ENCODE peak calls at places on chromosomes 3 and 15, in five cellular contexts. One of them, this sample, is unnamed.

GRCh38 chr3:150142936-150143335 is 172.2 kb upstream of the PFN2 start:
- DNase-seq in H9: no peak
- DNase-seq in neuronal stem cell: no peak
- DNase-seq in H1: no peak
- DNase-seq in mesenchymal stem cell: no peak
- DNase-seq in this sample: no peak

GRCh38 chr3:13014755-13015285 is 58.4 kb downstream of the IQSEC1 start:
- DNase-seq in H9: no peak
- DNase-seq in neuronal stem cell: no peak
- DNase-seq in H1: no peak
- DNase-seq in mesenchymal stem cell: no peak
- DNase-seq in this sample: no peak

GRCh38 chr15:29825205-29825604 is 2.9 kb upstream of the TJP1 start:
- DNase-seq in H9: no peak
- DNase-seq in neuronal stem cell: no peak
- DNase-seq in H1: no peak
- DNase-seq in mesenchymal stem cell: peak; percentile 75
- DNase-seq in this sample: no peak

GRCh38 chr3:59514865-59515482 is 465.1 kb upstream of the CFAP20DC start:
- DNase-seq in H9: no peak
- DNase-seq in neuronal stem cell: no peak
- DNase-seq in H1: no peak
- DNase-seq in mesenchymal stem cell: no peak
- DNase-seq in this sample: peak; percentile 31

GRCh38 chr3:173789530-173789929 is 392.0 kb downstream of the NLGN1 start:
- DNase-seq in H9: no peak
- DNase-seq in neuronal stem cell: no peak
- DNase-seq in H1: no peak
- DNase-seq in mesenchymal stem cell: no peak
- DNase-seq in this sample: no peak

GRCh38 chr3:132549890-132550578 is 47.0 kb upstream of the ACKR4 start:
- DNase-seq in H9: no peak
- DNase-seq in neuronal stem cell: no peak
- DNase-seq in H1: no peak
- DNase-seq in mesenchymal stem cell: peak; percentile 20
- DNase-seq in this sample: no peak

GRCh38 chr3:59575113-59576001 is 525.5 kb upstream of the CFAP20DC start:
- DNase-seq in H9: peak; percentile 83
- DNase-seq in neuronal stem cell: peak; percentile 84
- DNase-seq in H1: peak; percentile 97
- DNase-seq in mesenchymal stem cell: peak; percentile 68
- DNase-seq in this sample: peak; percentile 86

GRCh38 chr3:186609247-186609868 is 3.5 kb upstream of the AHSG start:
- DNase-seq in H9: no peak
- DNase-seq in neuronal stem cell: no peak
- DNase-seq in H1: no peak
- DNase-seq in mesenchymal stem cell: no peak
- DNase-seq in this sample: peak; percentile 35

GRCh38 chr15:68335251-68335650 is 57.7 kb downstream of the FEM1B start:
- DNase-seq in H9: no peak
- DNase-seq in neuronal stem cell: no peak
- DNase-seq in H1: no peak
- DNase-seq in mesenchymal stem cell: no peak
- DNase-seq in this sample: no peak

GRCh38 chr3:35722902-35723301 is 83.6 kb downstream of the ARPP21 start:
- DNase-seq in H9: no peak
- DNase-seq in neuronal stem cell: no peak
- DNase-seq in H1: no peak
- DNase-seq in mesenchymal stem cell: no peak
- DNase-seq in this sample: no peak

DNA sequence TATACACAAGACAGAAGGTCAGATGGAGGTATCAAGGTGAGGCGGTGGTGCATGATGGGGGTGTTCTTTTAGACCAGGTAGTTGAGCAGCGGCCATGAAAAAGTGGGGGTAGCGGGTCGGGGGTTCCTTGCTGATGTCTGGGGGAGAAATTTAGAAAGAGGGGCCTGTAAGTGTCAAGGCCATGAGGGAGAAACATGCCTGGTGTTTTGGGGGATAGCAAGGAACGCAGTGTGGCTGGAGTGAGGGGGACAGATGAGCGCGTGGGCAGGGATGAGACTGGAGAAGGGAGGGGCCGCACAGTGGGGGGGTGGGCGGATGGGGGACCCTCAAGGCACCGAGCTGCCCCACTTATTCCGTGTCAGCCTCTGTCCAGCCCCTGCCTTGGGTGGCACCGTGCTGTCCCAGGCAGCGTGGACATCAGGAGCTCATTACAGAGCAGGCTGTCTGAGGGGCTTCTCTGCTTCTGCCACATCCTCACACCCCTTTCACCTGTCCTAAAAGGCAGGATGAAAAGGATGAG is 143.3 kb downstream of the SMAD6 start:
- DNase-seq in H9: peak; percentile 13
- DNase-seq in neuronal stem cell: no peak
- DNase-seq in H1: no peak
- DNase-seq in mesenchymal stem cell: no peak
- DNase-seq in this sample: no peak
- H3K79me1 ChIP-seq in H9: no peaks in the 10 kb centered on the region
- H3K79me1 ChIP-seq in neuronal stem cell: no peaks in the 10 kb centered on the region
- H3K79me1 ChIP-seq in H1: no peaks in the 10 kb centered on the region
- H3K79me1 ChIP-seq in mesenchymal stem cell: peaks cover 24% of the 10 kb centered on the region
- H3K79me1 ChIP-seq in this sample: no peaks in the 10 kb centered on the region

DNA sequence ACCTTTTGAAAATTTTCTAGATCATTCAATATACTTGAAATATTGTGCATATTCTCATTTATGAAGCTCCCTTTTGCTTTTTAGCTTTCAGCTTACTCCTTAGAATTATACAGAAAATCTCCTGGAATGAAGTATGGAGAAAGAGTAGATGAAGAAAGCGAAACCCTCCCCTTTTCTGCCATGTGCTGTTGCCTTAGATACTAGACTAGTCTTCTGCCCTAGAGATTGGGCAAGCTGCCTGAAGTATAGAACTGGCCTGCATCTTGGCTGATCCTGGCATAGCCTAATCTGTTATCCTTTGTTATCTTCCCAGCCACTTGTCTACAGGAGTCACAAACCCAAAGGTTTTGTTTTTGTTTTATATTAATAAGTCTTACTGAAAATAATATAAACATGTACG is 138.8 kb downstream of the RBPMS2 start:
- DNase-seq in H9: no peak
- DNase-seq in neuronal stem cell: no peak
- DNase-seq in H1: no peak
- DNase-seq in mesenchymal stem cell: peak; percentile 59
- DNase-seq in this sample: no peak
- H3K79me1 ChIP-seq in H9: peaks cover 5% of the 10 kb centered on the region
- H3K79me1 ChIP-seq in neuronal stem cell: peaks cover 3% of the 10 kb centered on the region
- H3K79me1 ChIP-seq in H1: peaks cover 6% of the 10 kb centered on the region
- H3K79me1 ChIP-seq in mesenchymal stem cell: peaks cover 31% of the 10 kb centered on the region
- H3K79me1 ChIP-seq in this sample: peaks cover 18% of the 10 kb centered on the region

DNA sequence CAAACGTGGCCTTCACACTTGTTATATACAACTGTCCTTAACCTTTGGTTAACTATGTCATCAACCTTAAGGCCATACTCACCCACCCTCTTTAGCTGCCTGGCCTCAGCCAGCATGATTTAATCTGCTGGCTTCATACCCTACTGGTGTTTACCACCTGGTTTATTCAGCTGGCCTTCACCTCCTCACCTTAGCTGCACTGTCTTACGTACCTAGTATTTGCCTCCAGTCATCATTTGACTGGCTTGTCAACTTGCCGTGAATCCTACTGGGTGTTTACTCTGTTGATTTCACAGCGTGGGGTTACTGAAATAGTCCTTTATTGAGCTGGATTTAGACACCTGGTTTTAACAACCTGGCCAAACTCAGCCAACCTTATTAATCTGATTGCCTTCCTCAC is 102.8 kb downstream of the IL12A start:
- DNase-seq in H9: no peak
- DNase-seq in neuronal stem cell: no peak
- DNase-seq in H1: no peak
- DNase-seq in mesenchymal stem cell: no peak
- DNase-seq in this sample: no peak
- H3K79me1 ChIP-seq in H9: no peaks in the 10 kb centered on the region
- H3K79me1 ChIP-seq in neuronal stem cell: no peaks in the 10 kb centered on the region
- H3K79me1 ChIP-seq in H1: no peaks in the 10 kb centered on the region
- H3K79me1 ChIP-seq in mesenchymal stem cell: no peaks in the 10 kb centered on the region
- H3K79me1 ChIP-seq in this sample: no peaks in the 10 kb centered on the region

GRCh38 chr3:188176884-188177283 is 22.9 kb downstream of the LPP start:
- DNase-seq in H9: no peak
- DNase-seq in neuronal stem cell: no peak
- DNase-seq in H1: no peak
- DNase-seq in mesenchymal stem cell: no peak
- DNase-seq in this sample: no peak

GRCh38 chr3:188177721-188178120 is 23.8 kb downstream of the LPP start:
- DNase-seq in H9: no peak
- DNase-seq in neuronal stem cell: no peak
- DNase-seq in H1: no peak
- DNase-seq in mesenchymal stem cell: no peak
- DNase-seq in this sample: no peak

GRCh38 chr3:188176476-188176875 is 22.5 kb downstream of the LPP start:
- DNase-seq in H9: no peak
- DNase-seq in neuronal stem cell: no peak
- DNase-seq in H1: no peak
- DNase-seq in mesenchymal stem cell: no peak
- DNase-seq in this sample: no peak

GRCh38 chr3:188171682-188172467 is 17.9 kb downstream of the LPP start:
- DNase-seq in H9: no peak
- DNase-seq in neuronal stem cell: no peak
- DNase-seq in H1: no peak
- DNase-seq in mesenchymal stem cell: no peak
- DNase-seq in this sample: no peak

GRCh38 chr3:188174309-188175044 is 20.5 kb downstream of the LPP start:
- DNase-seq in H9: no peak
- DNase-seq in neuronal stem cell: no peak
- DNase-seq in H1: no peak
- DNase-seq in mesenchymal stem cell: no peak
- DNase-seq in this sample: no peak
- H3K79me1 ChIP-seq in H9: no peaks in the 10 kb centered on the region
- H3K79me1 ChIP-seq in neuronal stem cell: peaks cover 4% of the 10 kb centered on the region
- H3K79me1 ChIP-seq in H1: peaks cover 6% of the 10 kb centered on the region
- H3K79me1 ChIP-seq in mesenchymal stem cell: peaks cover 27% of the 10 kb centered on the region
- H3K79me1 ChIP-seq in this sample: peaks cover 35% of the 10 kb centered on the region

GRCh38 chr3:120417272-120417911 is 33.4 kb downstream of the FSTL1 start:
- DNase-seq in H9: peak; percentile 97
- DNase-seq in neuronal stem cell: peak; percentile 89
- DNase-seq in H1: peak; percentile 93
- DNase-seq in mesenchymal stem cell: peak; percentile 99
- DNase-seq in this sample: peak; percentile 100

GRCh38 chr3:120418866-120419490 is 31.8 kb downstream of the FSTL1 start:
- DNase-seq in H9: peak; percentile 76
- DNase-seq in neuronal stem cell: peak; percentile 41
- DNase-seq in H1: no peak
- DNase-seq in mesenchymal stem cell: peak; percentile 51
- DNase-seq in this sample: peak; percentile 89

GRCh38 chr3:120418446-120418845 is 32.3 kb downstream of the FSTL1 start:
- DNase-seq in H9: no peak
- DNase-seq in neuronal stem cell: no peak
- DNase-seq in H1: no peak
- DNase-seq in mesenchymal stem cell: no peak
- DNase-seq in this sample: no peak

GRCh38 chr3:120415756-120416155 is 35.0 kb downstream of the FSTL1 start:
- DNase-seq in H9: no peak
- DNase-seq in neuronal stem cell: no peak
- DNase-seq in H1: no peak
- DNase-seq in mesenchymal stem cell: no peak
- DNase-seq in this sample: no peak

DNA sequence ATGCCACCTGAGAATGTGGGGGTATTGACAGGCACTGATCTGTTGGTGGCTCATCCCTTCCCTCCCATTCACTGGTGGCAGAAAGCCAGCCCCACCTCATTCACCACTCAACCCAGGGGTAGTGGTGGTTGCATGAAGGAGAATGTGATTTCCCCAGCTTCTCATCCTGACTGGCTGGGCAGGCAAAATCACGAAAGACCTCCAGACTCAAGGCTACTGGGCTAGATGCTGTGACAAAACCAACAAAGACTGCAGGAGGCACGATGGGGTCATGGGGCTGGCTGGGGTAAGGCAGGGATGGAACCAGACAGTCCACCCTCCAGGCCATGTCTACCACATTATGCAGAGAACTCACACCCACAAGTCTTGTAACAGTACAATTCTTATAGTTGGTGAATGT is 33.9 kb downstream of the FSTL1 start:
- DNase-seq in H9: no peak
- DNase-seq in neuronal stem cell: no peak
- DNase-seq in H1: no peak
- DNase-seq in mesenchymal stem cell: no peak
- DNase-seq in this sample: no peak
- H3K79me1 ChIP-seq in H9: no peaks in the 10 kb centered on the region
- H3K79me1 ChIP-seq in neuronal stem cell: no peaks in the 10 kb centered on the region
- H3K79me1 ChIP-seq in H1: peaks cover 3% of the 10 kb centered on the region
- H3K79me1 ChIP-seq in mesenchymal stem cell: peaks cover 30% of the 10 kb centered on the region
- H3K79me1 ChIP-seq in this sample: peaks cover 11% of the 10 kb centered on the region

GRCh38 chr15:62879770-62880169 is 162.8 kb upstream of the TPM1 start:
- DNase-seq in H9: no peak
- DNase-seq in neuronal stem cell: no peak
- DNase-seq in H1: no peak
- DNase-seq in mesenchymal stem cell: no peak
- DNase-seq in this sample: peak; percentile 15
- H3K79me1 ChIP-seq in H9: no peaks in the 10 kb centered on the region
- H3K79me1 ChIP-seq in neuronal stem cell: no peaks in the 10 kb centered on the region
- H3K79me1 ChIP-seq in H1: no peaks in the 10 kb centered on the region
- H3K79me1 ChIP-seq in mesenchymal stem cell: no peaks in the 10 kb centered on the region
- H3K79me1 ChIP-seq in this sample: no peaks in the 10 kb centered on the region